ENCODE peak calls at places on chromosome 20, in four cellular contexts. One of them, this sample, is unnamed.
A peak's percentile ranks its signal among the peaks of the same experiment; 100 is the strongest.

GRCh38 chr20:723756-724155 is 44.5 kb downstream of the SLC52A3 start:
- DNase-seq in IMR-90: no peak
- DNase-seq in breast epithelium: no peak
- DNase-seq in cardiac muscle cell: no peak
- DNase-seq in this sample: no peak

GRCh38 chr20:51104960-51105460 is 82.1 kb upstream of the KCNG1 start:
- DNase-seq in IMR-90: no peak
- DNase-seq in cardiac muscle cell: no peak
- DNase-seq in breast epithelium: no peak
- DNase-seq in this sample: no peak

GRCh38 chr20:47611785-47612184 is 110.1 kb downstream of the NCOA3 start:
- DNase-seq in IMR-90: no peak
- DNase-seq in breast epithelium: no peak
- DNase-seq in cardiac muscle cell: no peak
- DNase-seq in this sample: no peak

GRCh38 chr20:36400901-36401300 is 94.8 kb downstream of the DLGAP4 start:
- DNase-seq in cardiac muscle cell: no peak
- DNase-seq in breast epithelium: no peak
- DNase-seq in IMR-90: no peak
- DNase-seq in this sample: no peak

GRCh38 chr20:40286991-40287531 is 402.0 kb downstream of the MAFB start:
- DNase-seq in cardiac muscle cell: no peak
- DNase-seq in IMR-90: no peak
- DNase-seq in breast epithelium: peak; percentile 94
- DNase-seq in this sample: peak; percentile 12

GRCh38 chr20:12925214-12925755 is 83.5 kb upstream of the SPTLC3 start:
- DNase-seq in breast epithelium: no peak
- DNase-seq in IMR-90: peak; percentile 85
- DNase-seq in cardiac muscle cell: peak; percentile 82
- DNase-seq in this sample: peak; percentile 66

GRCh38 chr20:41329435-41330342 is 10.9 kb upstream of the LPIN3 start:
- DNase-seq in cardiac muscle cell: no peak
- DNase-seq in breast epithelium: no peak
- DNase-seq in IMR-90: peak; percentile 99
- DNase-seq in this sample: peak; percentile 78

GRCh38 chr20:32155017-32155965 is 45.8 kb downstream of the TM9SF4 start:
- DNase-seq in breast epithelium: peak; percentile 67
- DNase-seq in IMR-90: peak; percentile 88
- DNase-seq in cardiac muscle cell: peak; percentile 74
- DNase-seq in this sample: peak; percentile 63

GRCh38 chr20:61803416-61803902 is 262.2 kb downstream of the TAF4 start:
- DNase-seq in breast epithelium: no peak
- DNase-seq in IMR-90: no peak
- DNase-seq in cardiac muscle cell: no peak
- DNase-seq in this sample: no peak

GRCh38 chr20:32263398-32263954 is 14.0 kb upstream of the KIF3B start:
- DNase-seq in cardiac muscle cell: no peak
- DNase-seq in IMR-90: no peak
- DNase-seq in breast epithelium: no peak
- DNase-seq in this sample: no peak

GRCh38 chr20:53622247-53623114 is 28.8 kb upstream of the ZNF217 start:
- DNase-seq in cardiac muscle cell: no peak
- DNase-seq in breast epithelium: no peak
- DNase-seq in IMR-90: no peak
- DNase-seq in this sample: no peak

GRCh38 chr20:62217913-62218773 is 1.9 kb downstream of the HRH3 start:
- DNase-seq in breast epithelium: no peak
- DNase-seq in cardiac muscle cell: no peak
- DNase-seq in IMR-90: no peak
- DNase-seq in this sample: no peak

GRCh38 chr20:36927704-36928103 is 23.8 kb downstream of the SAMHD1 start:
- DNase-seq in breast epithelium: no peak
- DNase-seq in IMR-90: no peak
- DNase-seq in cardiac muscle cell: no peak
- DNase-seq in this sample: no peak

GRCh38 chr20:2151805-2152727 is 50.4 kb downstream of the STK35 start:
- DNase-seq in IMR-90: peak; percentile 64
- DNase-seq in breast epithelium: no peak
- DNase-seq in cardiac muscle cell: peak; percentile 9
- DNase-seq in this sample: no peak

GRCh38 chr20:51346686-51347485 is 195.6 kb downstream of the NFATC2 start:
- DNase-seq in breast epithelium: no peak
- DNase-seq in cardiac muscle cell: no peak
- DNase-seq in IMR-90: peak; percentile 83
- DNase-seq in this sample: no peak

GRCh38 chr20:49318430-49319203 is 40.8 kb upstream of the ZNFX1 start:
- DNase-seq in IMR-90: no peak
- DNase-seq in breast epithelium: no peak
- DNase-seq in cardiac muscle cell: peak; percentile 33
- DNase-seq in this sample: no peak

GRCh38 chr20:61738601-61739069 is 327.0 kb downstream of the TAF4 start:
- DNase-seq in IMR-90: no peak
- DNase-seq in breast epithelium: no peak
- DNase-seq in cardiac muscle cell: no peak
- DNase-seq in this sample: no peak

GRCh38 chr20:14845199-14846160 is 508.1 kb upstream of the FLRT3 start:
- DNase-seq in cardiac muscle cell: no peak
- DNase-seq in IMR-90: no peak
- DNase-seq in breast epithelium: no peak
- DNase-seq in this sample: peak; percentile 29

GRCh38 chr20:31543966-31544598 is 29.8 kb downstream of the HM13 start:
- DNase-seq in cardiac muscle cell: no peak
- DNase-seq in IMR-90: peak; percentile 98
- DNase-seq in breast epithelium: no peak
- DNase-seq in this sample: no peak

GRCh38 chr20:36173451-36173933 is 19.0 kb downstream of the EPB41L1 start:
- DNase-seq in cardiac muscle cell: peak; percentile 93
- DNase-seq in IMR-90: peak; percentile 13
- DNase-seq in breast epithelium: no peak
- DNase-seq in this sample: peak; percentile 82

GRCh38 chr20:49983848-49984408 is 1.1 kb downstream of the SNAI1 start:
- DNase-seq in IMR-90: peak; percentile 49
- DNase-seq in cardiac muscle cell: no peak
- DNase-seq in breast epithelium: no peak
- DNase-seq in this sample: peak; percentile 63

GRCh38 chr20:48603116-48603818 is 224.5 kb downstream of the PREX1 start:
- DNase-seq in breast epithelium: peak; percentile 39
- DNase-seq in IMR-90: no peak
- DNase-seq in cardiac muscle cell: peak; percentile 23
- DNase-seq in this sample: peak; percentile 100

GRCh38 chr20:15235799-15236198 is 898.4 kb upstream of the FLRT3 start:
- DNase-seq in breast epithelium: no peak
- DNase-seq in cardiac muscle cell: no peak
- DNase-seq in IMR-90: no peak
- DNase-seq in this sample: no peak

GRCh38 chr20:11332376-11332775 is 585.3 kb upstream of the BTBD3 start:
- DNase-seq in breast epithelium: no peak
- DNase-seq in cardiac muscle cell: no peak
- DNase-seq in IMR-90: peak; percentile 32
- DNase-seq in this sample: no peak

GRCh38 chr20:48845000-48845399 is 17.2 kb upstream of the PREX1 start:
- DNase-seq in IMR-90: peak; percentile 35
- DNase-seq in cardiac muscle cell: no peak
- DNase-seq in breast epithelium: no peak
- DNase-seq in this sample: no peak

GRCh38 chr20:58498445-58499068 is 16.6 kb downstream of the APCDD1L start:
- DNase-seq in IMR-90: no peak
- DNase-seq in cardiac muscle cell: no peak
- DNase-seq in breast epithelium: no peak
- DNase-seq in this sample: no peak

GRCh38 chr20:62362991-62363919 is 3.9 kb downstream of the LAMA5 start:
- DNase-seq in cardiac muscle cell: no peak
- DNase-seq in IMR-90: no peak
- DNase-seq in breast epithelium: no peak
- DNase-seq in this sample: peak; percentile 85

GRCh38 chr20:23242556-23243180 is 107.9 kb upstream of the NXT1 start:
- DNase-seq in breast epithelium: no peak
- DNase-seq in cardiac muscle cell: no peak
- DNase-seq in IMR-90: no peak
- DNase-seq in this sample: peak; percentile 77

GRCh38 chr20:37526839-37527637 is 638 bp downstream of the BLCAP start:
- DNase-seq in IMR-90: peak; percentile 27
- DNase-seq in cardiac muscle cell: peak; percentile 65
- DNase-seq in breast epithelium: no peak
- DNase-seq in this sample: peak; percentile 53

GRCh38 chr20:34705383-34706021 is 1.4 kb downstream of the TP53INP2 start:
- DNase-seq in IMR-90: peak; percentile 23
- DNase-seq in cardiac muscle cell: peak; percentile 27
- DNase-seq in breast epithelium: no peak
- DNase-seq in this sample: peak; percentile 79

GRCh38 chr20:41178495-41178894 is 41.2 kb downstream of the PLCG1 start:
- DNase-seq in cardiac muscle cell: no peak
- DNase-seq in breast epithelium: peak; percentile 22
- DNase-seq in IMR-90: no peak
- DNase-seq in this sample: no peak

DNA sequence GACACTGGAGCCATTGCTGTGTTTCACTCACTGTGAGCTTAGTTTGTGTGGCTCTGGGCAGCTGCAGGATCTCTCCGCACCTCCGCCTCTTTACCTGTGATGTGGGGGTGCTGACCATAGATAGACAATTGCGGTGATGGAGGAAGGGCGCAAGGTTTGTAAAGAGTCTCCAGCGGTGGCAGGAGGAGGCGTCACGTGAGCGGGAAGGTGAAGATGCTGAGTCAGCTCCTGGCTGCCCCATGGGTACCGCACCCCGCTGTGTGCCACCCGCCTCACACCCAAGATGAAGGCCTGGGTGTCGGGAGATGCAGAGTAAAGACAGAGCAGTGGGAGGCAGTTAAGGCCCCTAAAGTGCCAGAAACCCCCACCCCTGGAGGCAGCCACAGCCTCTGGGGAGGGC is 9.0 kb upstream of the KCNQ2 start:
- DNase-seq in cardiac muscle cell: no peak
- DNase-seq in IMR-90: no peak
- DNase-seq in breast epithelium: no peak
- DNase-seq in this sample: no peak
- H3K27me3 ChIP-seq in cardiac muscle cell: peaks cover 8% of the 10 kb centered on the region
- H3K27me3 ChIP-seq in IMR-90: peaks cover 50% of the 10 kb centered on the region
- H3K27me3 ChIP-seq in breast epithelium: peaks cover 2% of the 10 kb centered on the region
- H3K27me3 ChIP-seq in this sample: peaks cover 46% of the 10 kb centered on the region

GRCh38 chr20:38872491-38873049 is 53.6 kb upstream of the FAM83D start:
- DNase-seq in IMR-90: no peak
- DNase-seq in breast epithelium: no peak
- DNase-seq in cardiac muscle cell: no peak
- DNase-seq in this sample: no peak

GRCh38 chr20:38873050-38873581 is 53.1 kb upstream of the FAM83D start:
- DNase-seq in cardiac muscle cell: no peak
- DNase-seq in IMR-90: no peak
- DNase-seq in breast epithelium: no peak
- DNase-seq in this sample: no peak

GRCh38 chr20:38877483-38877882 is 48.7 kb upstream of the FAM83D start:
- DNase-seq in cardiac muscle cell: no peak
- DNase-seq in breast epithelium: no peak
- DNase-seq in IMR-90: no peak
- DNase-seq in this sample: no peak

GRCh38 chr20:38874460-38875169 is 51.6 kb upstream of the FAM83D start:
- DNase-seq in IMR-90: no peak
- DNase-seq in cardiac muscle cell: no peak
- DNase-seq in breast epithelium: no peak
- DNase-seq in this sample: no peak

GRCh38 chr20:38875170-38875993 is 50.8 kb upstream of the FAM83D start:
- DNase-seq in IMR-90: no peak
- DNase-seq in cardiac muscle cell: no peak
- DNase-seq in breast epithelium: no peak
- DNase-seq in this sample: no peak
- H3K4me3 ChIP-seq in IMR-90: no peak overlapping the region
- H3K4me3 ChIP-seq in cardiac muscle cell: no peak overlapping the region
- H3K4me3 ChIP-seq in breast epithelium: no peak overlapping the region
- H3K4me3 ChIP-seq in this sample: no peak overlapping the region

DNA sequence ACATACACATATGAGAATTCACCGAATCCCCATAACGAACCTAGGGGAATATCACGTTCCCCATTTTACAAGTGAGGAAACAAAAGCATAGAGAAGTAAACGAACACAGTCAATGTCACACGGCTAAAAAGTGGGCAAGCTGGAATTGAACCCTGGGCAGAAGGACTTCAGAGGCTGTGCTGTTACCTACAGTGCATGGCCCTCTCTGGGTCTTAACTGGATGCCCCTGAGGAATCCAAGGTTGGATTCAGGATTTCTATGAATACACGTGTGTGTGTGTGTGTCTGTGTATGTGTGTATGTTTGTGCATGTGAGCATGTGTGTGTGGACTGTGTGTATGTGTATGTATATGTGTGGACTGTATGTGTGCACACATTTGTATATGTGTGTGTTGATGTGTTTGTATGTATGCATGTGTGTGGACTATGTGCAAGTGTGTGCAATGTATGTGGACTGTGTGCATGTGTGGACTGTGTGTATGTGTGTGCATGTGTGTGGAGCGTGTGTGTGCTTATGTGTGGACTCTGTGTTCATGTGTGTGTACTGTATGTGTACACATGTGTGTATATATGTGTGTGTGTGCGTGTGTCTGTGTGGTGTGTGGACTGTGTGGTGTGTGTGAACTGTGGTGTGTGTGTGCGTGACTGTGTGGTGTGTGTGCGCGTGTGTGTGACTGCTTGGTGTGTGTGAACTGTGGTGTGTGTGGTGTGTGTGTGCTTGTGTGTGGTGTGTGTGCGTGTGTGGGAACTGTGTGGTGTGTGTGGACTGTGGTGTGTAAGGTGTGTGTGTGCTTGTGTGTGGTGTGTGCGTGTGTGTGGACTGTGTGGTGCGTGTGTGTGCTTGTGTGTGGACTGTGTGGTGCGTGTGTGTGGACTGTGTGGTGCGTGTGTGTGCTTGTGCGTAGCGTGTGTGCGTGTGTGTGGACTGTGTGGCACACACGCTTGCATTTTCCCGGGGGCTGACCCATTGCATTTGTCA is 49.0 kb downstream of the HNF4A start:
- DNase-seq in cardiac muscle cell: no peak
- DNase-seq in IMR-90: no peak
- DNase-seq in breast epithelium: no peak
- DNase-seq in this sample: no peak
- H3K27ac ChIP-seq in cardiac muscle cell: no peak overlapping the region
- H3K27ac ChIP-seq in IMR-90: no peak overlapping the region
- H3K27ac ChIP-seq in breast epithelium: no peak overlapping the region
- H3K27ac ChIP-seq in this sample: no peak overlapping the region

DNA sequence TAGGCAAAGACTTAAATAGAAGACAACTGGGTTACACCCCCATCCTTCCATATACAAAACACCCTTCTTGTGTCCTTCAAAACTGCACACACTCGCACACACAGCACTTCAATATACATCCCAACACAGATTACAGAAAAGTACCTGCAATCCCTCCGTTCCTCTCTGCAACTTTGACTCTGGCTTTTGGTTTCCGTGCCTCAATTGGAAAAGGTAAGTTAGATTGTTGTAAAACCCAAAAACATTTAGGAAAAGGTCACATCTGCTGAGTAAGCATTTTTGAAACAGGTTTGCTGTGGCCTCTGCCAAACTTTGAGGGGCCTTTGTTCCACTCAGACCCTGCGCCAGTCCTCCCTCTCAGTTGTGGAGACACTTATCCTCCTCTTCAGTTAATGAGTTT is 4.2 kb downstream of the NKX2-4 start:
- DNase-seq in cardiac muscle cell: no peak
- DNase-seq in IMR-90: no peak
- DNase-seq in breast epithelium: no peak
- DNase-seq in this sample: no peak
- H3K27me3 ChIP-seq in cardiac muscle cell: peaks cover 90% of the 10 kb centered on the region
- H3K27me3 ChIP-seq in IMR-90: peaks cover 63% of the 10 kb centered on the region
- H3K27me3 ChIP-seq in breast epithelium: peaks cover 14% of the 10 kb centered on the region
- H3K27me3 ChIP-seq in this sample: no peaks in the 10 kb centered on the region

This sample was measured in SJCRH30.